ENCODE peak calls at places on chromosomes 5 and 9, in five cellular contexts. T, I, Z, C and O are unnamed samples.
A peak's percentile ranks its signal among the peaks of the same experiment; 100 is the strongest.

GRCh38 chr5:77343165-77343564 is 132.7 kb downstream of the PDE8B start:
- DNase-seq in T (no peak), I (no peak), Z (no peak), C (no peak), O (no peak)

GRCh38 chr9:136634904-136635303 is 27.8 kb upstream of the EGFL7 start:
- DNase-seq in T (no peak), I (no peak), Z (no peak), C (no peak), O (no peak)

GRCh38 chr9:136488247-136489214 is 5.7 kb upstream of the SEC16A start:
- DNase-seq in T (peak; percentile 57), I (no peak), Z (no peak), C (peak; percentile 76), O (peak; percentile 65)

GRCh38 chr9:110351009-110351467 is 13.4 kb upstream of the TXNDC8 start:
- DNase-seq in T (peak; percentile 52), I (no peak), Z (no peak), C (no peak), O (no peak)

GRCh38 chr5:56310711-56311204 is 77.6 kb upstream of the ANKRD55 start:
- DNase-seq in T (no peak), I (no peak), Z (no peak), C (no peak), O (no peak)

GRCh38 chr5:123287881-123288280 is 135.3 kb downstream of the CEP120 start:
- DNase-seq in T (no peak), I (no peak), Z (no peak), C (no peak), O (no peak)

GRCh38 chr9:6014668-6015270 is 655 bp downstream of the RANBP6 start:
- DNase-seq in T (peak; percentile 64), I (no peak), Z (peak; percentile 71), C (no peak), O (no peak)

GRCh38 chr5:56330167-56330566 is 97.0 kb upstream of the ANKRD55 start:
- DNase-seq in T (no peak), I (no peak), Z (no peak), C (no peak), O (no peak)

GRCh38 chr5:16550316-16550952 is 66.4 kb downstream of the RETREG1 start:
- DNase-seq in T (peak; percentile 75), I (peak; percentile 41), Z (no peak), C (peak; percentile 18), O (peak; percentile 75)